ENCODE peak calls at places on chromosomes 12 and 14, in eight cellular contexts. F is lower leg skin, P is A549, J is HCT116, C is stomach, R is ovary, L is upper lobe of left lung, W is transverse colon. K is an unnamed sample.

GRCh38 chr14:103974575-103974974 is 32.2 kb upstream of the RD3L start:
- DNase-seq in F (no peak), P (no peak), J (no peak), C (no peak), R (no peak), L (no peak), W (no peak), K (no peak)

GRCh38 chr12:89470741-89471504 is 53.7 kb downstream of the GALNT4 start:
- DNase-seq in F (no peak), P (peak), J (peak), C (no peak), R (no peak), L (no peak), W (no peak), K (no peak)

GRCh38 chr12:7302536-7303113 is 1.2 kb upstream of the ACSM4 start:
- DNase-seq in F (no peak), P (no peak), J (no peak), C (no peak), R (no peak), L (no peak), W (no peak), K (no peak)

GRCh38 chr12:24561882-24562760 is 386.8 kb downstream of the BCAT1 start:
- DNase-seq in F (peak), P (peak), J (no peak), C (peak), R (peak), L (peak), W (peak), K (no peak)

GRCh38 chr14:79419571-79420327 is 791.6 kb downstream of the DIO2 start:
- DNase-seq in F (no peak), P (no peak), J (no peak), C (no peak), R (no peak), L (no peak), W (no peak), K (no peak)

GRCh38 chr12:29429999-29430698 is 49.2 kb upstream of the ERGIC2 start:
- DNase-seq in F (no peak), P (no peak), J (no peak), C (no peak), R (no peak), L (no peak), W (no peak), K (no peak)

GRCh38 chr14:91354979-91355685 is 62.5 kb downstream of the CCDC88C start:
- DNase-seq in F (no peak), P (peak), J (no peak), C (no peak), R (no peak), L (peak), W (peak), K (no peak)

GRCh38 chr14:37973031-37973908 is 234.4 kb upstream of the SSTR1 start:
- DNase-seq in F (no peak), P (no peak), J (no peak), C (no peak), R (no peak), L (no peak), W (no peak), K (no peak)

DNA sequence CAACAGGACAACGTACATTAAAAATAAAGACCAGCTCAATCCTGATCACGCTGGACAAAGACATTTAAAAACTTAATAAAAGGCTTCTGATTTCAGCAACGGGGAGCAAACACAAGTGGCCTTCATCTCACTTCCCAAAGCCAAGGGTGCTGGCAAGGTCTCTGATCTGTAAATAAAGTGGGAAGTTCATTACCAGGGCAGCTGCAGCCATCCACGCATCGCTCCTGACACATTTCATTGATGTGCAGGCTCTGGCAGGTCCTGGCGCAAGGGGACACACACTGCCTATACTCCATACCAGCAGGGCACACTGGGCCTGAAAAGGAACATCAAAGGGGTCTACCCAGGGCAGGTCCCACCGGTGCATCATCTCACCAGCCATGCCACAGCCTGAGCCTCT is 51.0 kb downstream of the VWF start:
- DNase-seq in F (no peak), P (no peak), J (no peak), C (no peak), R (no peak), L (no peak), W (no peak), K (no peak)
- TF ChIP-seq POLR2A in F (no peak), P (no peak), J (no peak), C (no peak), R (no peak), L (no peak), W (no peak), K (no peak)

GRCh38 chr12:103929051-103929908 is 930 bp upstream of the HSP90B1 start:
- DNase-seq in F (peak), P (peak), J (peak), C (peak), R (peak), L (peak), W (peak), K (peak)
- TF ChIP-seq POLR2A in F (no peak), P (peak), J (peak), C (no peak), R (peak), L (peak), W (peak), K (peak)

GRCh38 chr12:54356951-54357356 is 7.3 kb downstream of the GPR84 start:
- DNase-seq in F (no peak), P (no peak), J (no peak), C (no peak), R (no peak), L (no peak), W (no peak), K (no peak)

GRCh38 chr12:54359762-54360351 is 4.4 kb downstream of the GPR84 start:
- DNase-seq in F (no peak), P (no peak), J (no peak), C (no peak), R (no peak), L (no peak), W (no peak), K (no peak)

GRCh38 chr12:54358945-54359761 is 5.1 kb downstream of the GPR84 start:
- DNase-seq in F (peak), P (peak), J (peak), C (peak), R (peak), L (peak), W (peak), K (peak)

GRCh38 chr12:54357802-54358619 is 6.3 kb downstream of the GPR84 start:
- DNase-seq in F (no peak), P (no peak), J (no peak), C (no peak), R (no peak), L (no peak), W (peak), K (no peak)

DNA sequence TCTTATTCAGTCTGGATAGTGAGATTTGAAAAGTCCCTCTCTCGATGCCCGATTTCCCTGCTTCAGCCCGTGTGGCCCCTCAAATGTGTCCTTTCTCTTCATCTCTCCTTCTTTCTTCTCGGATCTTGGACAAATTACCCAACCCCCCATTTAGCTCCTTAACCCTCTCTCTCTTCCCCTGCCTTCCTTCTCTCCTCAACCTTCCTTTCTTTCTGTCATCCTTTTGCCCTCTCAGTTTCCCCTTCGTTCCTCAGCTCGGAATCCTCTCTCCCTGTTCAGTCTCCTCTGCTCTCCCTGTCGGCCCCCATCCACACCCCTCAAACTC is 5.7 kb downstream of the GPR84 start:
- DNase-seq in F (no peak), P (no peak), J (no peak), C (no peak), R (no peak), L (no peak), W (no peak), K (no peak)
- TF ChIP-seq POLR2A in F (no peak), P (no peak), J (no peak), C (no peak), R (no peak), L (no peak), W (no peak), K (no peak)

GRCh38 chr14:68862954-68863594 is 70.2 kb upstream of the ZFP36L1 start:
- DNase-seq in F (peak), P (peak), J (peak), C (peak), R (peak), L (no peak), W (peak), K (peak)
- TF ChIP-seq POLR2A in F (no peak), P (no peak), J (no peak), C (no peak), R (no peak), L (no peak), W (no peak), K (no peak)

GRCh38 chr12:47852096-47852571 is 32.4 kb upstream of the HDAC7 start:
- DNase-seq in F (no peak), P (no peak), J (no peak), C (no peak), R (no peak), L (no peak), W (no peak), K (no peak)
- TF ChIP-seq POLR2A in F (no peak), P (no peak), J (no peak), C (no peak), R (no peak), L (no peak), W (no peak), K (no peak)

GRCh38 chr14:105069887-105070759 is 4.9 kb upstream of the GPR132 start:
- DNase-seq in F (no peak), P (no peak), J (no peak), C (no peak), R (no peak), L (peak), W (no peak), K (no peak)
- TF ChIP-seq POLR2A in F (no peak), P (no peak), J (no peak), C (no peak), R (no peak), L (peak), W (no peak), K (no peak)

GRCh38 chr12:101929365-101930041 is 52.1 kb downstream of the DRAM1 start:
- DNase-seq in F (no peak), P (no peak), J (no peak), C (no peak), R (no peak), L (no peak), W (no peak), K (no peak)

GRCh38 chr12:101928556-101928955 is 51.2 kb downstream of the DRAM1 start:
- DNase-seq in F (no peak), P (no peak), J (no peak), C (no peak), R (no peak), L (no peak), W (no peak), K (no peak)

GRCh38 chr12:101927999-101928398 is 50.6 kb downstream of the DRAM1 start:
- DNase-seq in F (no peak), P (no peak), J (no peak), C (no peak), R (no peak), L (no peak), W (no peak), K (no peak)

GRCh38 chr12:101933866-101934514 is 56.6 kb downstream of the DRAM1 start:
- DNase-seq in F (no peak), P (no peak), J (no peak), C (no peak), R (no peak), L (no peak), W (no peak), K (no peak)

DNA sequence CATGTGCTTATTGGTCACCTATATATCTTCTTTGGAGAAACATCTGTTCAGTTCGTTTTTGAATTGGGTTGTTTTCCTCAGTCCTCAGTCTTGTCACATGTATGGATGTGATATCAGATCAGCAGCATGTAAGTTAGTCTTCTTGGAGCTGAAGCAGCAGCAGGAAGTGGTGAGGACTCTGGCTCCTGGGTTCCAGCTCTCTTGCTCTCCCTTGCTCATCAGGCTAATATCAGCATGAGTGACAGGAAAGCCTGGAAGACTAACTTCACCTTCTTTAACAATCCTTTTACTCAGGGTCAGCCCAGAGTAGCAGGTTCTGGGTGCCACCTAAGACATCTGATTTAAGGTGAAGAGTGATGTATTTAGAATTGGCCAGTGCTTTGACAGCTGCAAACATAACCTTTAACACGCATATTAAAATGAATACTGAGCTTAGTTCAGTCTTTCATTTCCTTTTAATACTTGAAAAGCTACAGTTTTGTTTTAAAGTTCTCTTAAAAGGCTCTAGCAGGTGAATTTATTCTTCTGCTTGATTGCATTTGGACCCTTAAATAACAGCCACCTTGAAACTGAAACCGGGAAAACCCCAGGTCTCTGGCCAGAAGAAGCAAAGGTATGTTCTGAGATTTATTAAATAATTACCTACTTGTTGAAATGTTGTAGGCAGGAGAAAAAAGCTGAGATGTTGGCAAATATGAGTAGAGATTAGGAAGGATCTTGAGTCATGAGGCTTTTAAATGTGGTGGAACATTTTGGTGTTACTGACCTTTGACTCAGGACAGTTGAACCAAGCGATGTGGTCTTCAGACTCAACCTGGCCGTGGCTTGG is 54.3 kb downstream of the DRAM1 start:
- DNase-seq in F (no peak), P (no peak), J (no peak), C (no peak), R (no peak), L (no peak), W (no peak), K (no peak)
- TF ChIP-seq POLR2A in F (no peak), P (no peak), J (no peak), C (no peak), R (no peak), L (no peak), W (no peak), K (no peak)

DNA sequence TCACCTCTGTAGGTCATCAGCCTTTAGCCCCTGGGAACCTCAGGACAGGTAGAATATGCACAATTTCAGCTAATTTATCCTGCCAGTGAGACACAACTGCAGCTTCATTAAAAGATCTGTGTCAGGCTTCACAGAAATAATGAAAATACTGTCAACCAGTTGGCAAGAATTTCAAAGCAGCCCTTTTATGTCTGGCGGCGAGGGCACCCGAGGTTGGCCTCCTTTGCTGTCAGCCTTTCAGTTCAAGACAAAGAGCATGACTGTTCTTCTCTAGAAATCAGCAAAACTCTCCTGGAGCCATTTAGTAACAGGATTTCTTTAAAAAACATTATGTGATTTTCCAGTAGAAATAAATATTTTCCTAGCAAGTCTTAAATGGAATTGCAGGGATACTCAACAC is 75.9 kb downstream of the BBS10 start:
- DNase-seq in F (no peak), P (no peak), J (no peak), C (no peak), R (no peak), L (no peak), W (no peak), K (no peak)
- TF ChIP-seq POLR2A in F (no peak), P (no peak), J (no peak), C (no peak), R (no peak), L (no peak), W (no peak), K (no peak)

DNA sequence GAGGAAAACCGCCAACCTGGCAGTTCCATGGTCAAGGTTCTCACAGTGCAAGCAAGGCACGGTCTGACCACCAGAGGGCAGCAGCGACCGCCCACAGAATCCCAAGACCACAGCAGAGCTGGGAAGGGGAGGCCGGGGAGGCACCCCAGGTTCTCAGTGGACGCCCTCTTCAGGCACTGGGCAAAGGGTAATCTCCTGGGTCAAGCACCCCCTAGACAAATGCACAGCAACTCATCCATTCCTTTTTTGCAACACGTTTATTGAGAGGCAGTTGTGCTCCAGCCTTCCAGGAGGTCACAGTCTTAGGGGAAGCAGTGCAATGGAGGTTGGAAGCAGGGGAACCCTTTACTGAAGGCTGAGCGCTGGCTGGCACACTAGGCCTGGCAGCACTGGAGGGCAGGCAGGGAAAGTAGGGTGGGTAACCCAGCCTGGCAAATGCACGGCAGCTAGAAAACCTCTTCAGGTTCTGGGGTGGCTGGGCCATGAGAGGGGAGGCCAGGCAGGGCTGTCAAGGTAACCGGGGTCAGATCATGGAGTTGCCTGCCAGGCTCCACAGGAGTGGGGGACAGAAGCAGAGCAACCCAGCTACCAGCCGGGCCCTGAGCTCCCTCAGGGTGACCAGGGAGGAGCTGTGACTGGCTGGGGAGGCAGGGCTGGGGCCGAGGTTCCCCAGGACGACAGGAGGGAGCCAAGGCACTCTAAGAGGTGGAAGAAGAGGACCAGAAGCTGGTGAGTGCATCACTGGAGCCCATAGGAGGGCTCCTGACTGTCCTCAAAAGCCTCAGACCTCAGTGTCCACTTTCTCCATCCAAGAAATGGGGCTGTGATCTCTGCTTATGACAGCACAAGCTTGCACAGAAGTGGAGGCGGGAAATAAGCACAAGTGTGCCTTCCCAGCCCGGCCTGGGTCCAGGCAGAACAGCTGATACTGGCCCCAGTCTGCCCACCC is 1.8 kb upstream of the RHOF start:
- DNase-seq in F (peak), P (peak), J (peak), C (peak), R (peak), L (peak), W (peak), K (no peak)
- TF ChIP-seq POLR2A in F (no peak), P (no peak), J (no peak), C (no peak), R (no peak), L (peak), W (no peak), K (no peak)